ENCODE peak calls at places on chromosomes 2 and 18, in seven cellular contexts. A, X, H, R, L, T and P are unnamed samples.

GRCh38 chr18:26863921-26864497 is 1.5 kb downstream of the AQP4 start:
- DNase-seq in A (no peak), X (no peak), H (no peak), R (no peak), L (no peak), T (no peak), P (no peak)

GRCh38 chr2:226040344-226040743 is 640.8 kb downstream of the NYAP2 start:
- DNase-seq in A (no peak), X (no peak), H (no peak), R (no peak), L (no peak), T (no peak), P (no peak)

GRCh38 chr2:70580352-70580751 is 26.7 kb upstream of the TGFA start:
- DNase-seq in A (no peak), X (no peak), H (no peak), R (no peak), L (no peak), T (no peak), P (no peak)

GRCh38 chr2:1498176-1498575 is 84.9 kb downstream of the TPO start:
- DNase-seq in A (no peak), X (no peak), H (no peak), R (no peak), L (no peak), T (no peak), P (no peak)

GRCh38 chr2:239024226-239024625 is 176.3 kb downstream of the TWIST2 start:
- DNase-seq in A (no peak), X (no peak), H (no peak), R (no peak), L (no peak), T (no peak), P (no peak)

GRCh38 chr2:78811955-78812610 is 213.4 kb upstream of the REG3G start:
- DNase-seq in A (no peak), X (no peak), H (no peak), R (no peak), L (no peak), T (no peak), P (no peak)

GRCh38 chr2:95391641-95392310 is 10.7 kb upstream of the FAHD2A start:
- DNase-seq in A (no peak), X (no peak), H (no peak), R (no peak), L (peak; percentile 53), T (no peak), P (no peak)

GRCh38 chr18:23618862-23619387 is 32.6 kb upstream of the NPC1 start:
- DNase-seq in A (no peak), X (no peak), H (no peak), R (peak; percentile 86), L (peak; percentile 65), T (peak; percentile 27), P (peak; percentile 13)

GRCh38 chr2:172456002-172456401 is 28.6 kb downstream of the ITGA6 start:
- DNase-seq in A (no peak), X (no peak), H (no peak), R (no peak), L (no peak), T (no peak), P (no peak)

GRCh38 chr2:84792856-84793522 is 87.9 kb downstream of the TRABD2A start:
- DNase-seq in A (no peak), X (no peak), H (no peak), R (no peak), L (no peak), T (no peak), P (no peak)

GRCh38 chr2:168490015-168490874 is 34.2 kb downstream of the CERS6 start:
- DNase-seq in A (no peak), X (no peak), H (no peak), R (no peak), L (peak; percentile 70), T (peak; percentile 92), P (peak; percentile 13)

GRCh38 chr2:134493797-134494196 is 225.0 kb downstream of the TMEM163 start:
- DNase-seq in A (no peak), X (no peak), H (no peak), R (no peak), L (no peak), T (no peak), P (no peak)

GRCh38 chr2:10162586-10163497 is 40.3 kb downstream of the RRM2 start:
- DNase-seq in A (peak; percentile 51), X (no peak), H (peak; percentile 81), R (no peak), L (no peak), T (no peak), P (no peak)

GRCh38 chr2:141384676-141385075 is 746.1 kb downstream of the LRP1B start:
- DNase-seq in A (no peak), X (no peak), H (no peak), R (no peak), L (no peak), T (no peak), P (no peak)

GRCh38 chr2:74333175-74333574 is 10.0 kb downstream of the SLC4A5 start:
- DNase-seq in A (peak; percentile 29), X (no peak), H (peak; percentile 22), R (peak; percentile 49), L (peak; percentile 63), T (no peak), P (no peak)

GRCh38 chr2:120912101-120912985 is 176.7 kb downstream of the GLI2 start:
- DNase-seq in A (peak; percentile 78), X (no peak), H (no peak), R (no peak), L (no peak), T (no peak), P (no peak)

GRCh38 chr2:202815548-202816420 is 55.8 kb downstream of the ICA1L start:
- DNase-seq in A (no peak), X (no peak), H (no peak), R (no peak), L (no peak), T (no peak), P (no peak)

GRCh38 chr2:150812664-150813408 is 325.4 kb upstream of the RND3 start:
- DNase-seq in A (no peak), X (no peak), H (peak; percentile 17), R (no peak), L (no peak), T (no peak), P (no peak)

GRCh38 chr18:22200611-22201225 is 31.3 kb downstream of the GATA6 start:
- DNase-seq in A (no peak), X (no peak), H (no peak), R (no peak), L (no peak), T (no peak), P (no peak)

GRCh38 chr2:12728221-12728777 is 11.6 kb downstream of the TRIB2 start:
- DNase-seq in A (no peak), X (peak; percentile 29), H (no peak), R (no peak), L (no peak), T (peak; percentile 93), P (peak; percentile 30)

DNA sequence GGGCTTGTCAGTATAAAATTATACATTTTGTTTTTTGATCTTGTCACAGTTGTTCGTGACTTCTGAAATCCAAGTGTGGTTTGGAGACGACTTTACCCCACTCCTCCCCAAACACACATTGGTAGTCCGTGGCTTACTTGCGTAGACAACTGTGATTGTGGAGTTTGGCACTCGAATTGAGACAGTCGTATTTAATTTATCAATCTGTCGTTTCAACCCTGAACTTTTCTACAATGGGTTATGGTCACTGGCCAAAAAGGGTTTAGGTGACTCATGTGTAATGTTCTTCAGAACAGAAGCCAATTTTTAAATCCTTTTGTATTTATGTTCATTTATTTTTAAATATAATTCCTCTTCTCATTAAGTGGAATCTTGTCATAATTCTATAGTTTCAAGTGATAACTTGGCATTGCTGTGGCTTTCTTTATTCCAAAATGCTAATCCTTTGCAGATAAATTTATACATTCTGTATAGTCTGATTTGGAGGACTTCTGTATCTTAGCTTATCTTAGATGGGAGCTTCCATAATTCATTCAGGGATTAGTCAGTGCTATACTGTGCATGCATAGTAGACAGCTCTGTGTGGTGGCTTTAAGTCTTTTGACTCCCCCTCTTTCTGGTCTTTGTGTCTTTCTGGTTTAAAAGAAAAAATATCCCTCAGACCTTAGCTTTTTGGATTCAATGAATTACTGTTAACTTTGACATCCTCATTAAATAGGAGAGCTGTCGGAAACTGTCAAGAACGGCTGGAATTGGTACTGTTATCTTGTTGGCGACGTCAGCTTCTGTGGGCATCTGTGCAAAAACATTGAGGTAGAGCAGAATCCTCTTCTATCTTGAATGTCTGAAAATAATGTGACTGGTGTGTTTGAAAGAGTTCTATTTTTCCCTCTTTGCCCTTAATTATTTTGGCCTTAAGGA is 130.2 kb downstream of the SPTBN1 start:
- DNase-seq in A (no peak), X (no peak), H (no peak), R (no peak), L (no peak), T (no peak), P (no peak)
- TF ChIP-seq TAF1 in A (no peak), X (no peak), H (no peak), R (no peak), L (no peak), T (no peak), P (no peak)

DNA sequence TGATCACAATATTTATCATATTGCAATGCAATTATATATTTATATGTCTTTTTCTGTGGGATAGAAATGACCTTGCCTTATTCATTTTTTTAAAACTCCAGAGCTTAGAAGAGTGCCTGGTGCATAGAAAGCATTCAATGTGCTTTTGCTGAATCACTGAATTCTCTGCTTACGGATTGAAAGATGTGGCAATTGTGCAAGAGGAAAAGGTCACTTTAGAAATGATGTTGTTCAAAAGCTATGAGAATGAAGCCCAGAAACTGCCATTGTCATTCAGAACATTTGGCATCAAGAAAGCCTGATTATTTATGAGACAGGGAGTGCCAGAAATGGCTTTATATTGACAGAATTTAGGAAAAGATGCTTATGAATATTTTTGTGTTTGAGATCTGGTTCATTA is 678.6 kb upstream of the CDH2 start:
- DNase-seq in A (no peak), X (no peak), H (no peak), R (no peak), L (no peak), T (no peak), P (no peak)
- TF ChIP-seq TAF1 in A (no peak), X (no peak), H (no peak), R (no peak), L (no peak), T (no peak), P (no peak)

DNA sequence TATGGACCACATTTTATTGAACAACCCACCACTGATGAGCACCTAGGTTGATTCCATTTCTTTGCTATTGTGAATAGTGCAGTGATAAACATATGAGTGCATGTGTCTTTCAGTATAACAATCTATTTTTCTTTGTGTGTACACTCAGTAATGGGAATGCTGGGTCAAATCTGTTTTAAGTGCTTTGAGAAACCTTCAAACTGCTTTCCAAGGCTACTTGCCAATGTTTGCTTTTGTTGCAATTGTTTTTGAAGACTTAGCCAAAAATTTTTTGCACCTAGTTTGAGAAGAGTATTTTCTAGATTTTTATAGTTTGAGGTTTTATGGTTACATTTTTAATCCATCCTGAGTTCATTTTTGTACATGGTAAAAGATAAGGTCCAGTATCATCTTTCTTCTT is 587.4 kb upstream of the SETBP1 start:
- DNase-seq in A (no peak), X (no peak), H (no peak), R (no peak), L (no peak), T (no peak), P (no peak)
- TF ChIP-seq TAF1 in A (no peak), X (no peak), H (no peak), R (no peak), L (no peak), T (no peak), P (no peak)

DNA sequence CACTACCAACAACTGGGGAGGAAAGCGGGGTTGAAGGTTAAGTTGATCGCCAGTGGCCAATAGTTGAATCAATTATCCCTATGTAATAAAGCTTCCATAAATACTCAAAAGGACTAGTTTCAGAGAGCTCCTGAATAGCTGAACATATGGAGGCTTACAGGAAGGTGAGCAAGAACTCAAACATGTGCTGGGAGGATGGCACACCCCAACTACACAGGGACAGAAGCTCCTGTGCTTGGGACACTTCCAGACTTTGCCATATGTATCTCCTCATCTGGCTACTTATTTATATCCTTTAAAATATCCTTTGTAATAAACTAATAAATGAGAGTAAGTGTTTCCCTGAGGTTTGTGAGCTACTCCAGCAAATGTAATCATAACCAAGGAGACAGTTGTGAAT is 115.7 kb downstream of the HNMT start:
- DNase-seq in A (no peak), X (no peak), H (no peak), R (no peak), L (no peak), T (no peak), P (no peak)
- TF ChIP-seq TAF1 in A (no peak), X (no peak), H (no peak), R (no peak), L (no peak), T (no peak), P (no peak)